ENCODE peak calls at places on chromosomes 5 and 9, in five cellular contexts. I is GM23338, G is hepatocyte, H is IMR-90, O is PC-9. D is an unnamed sample.
A peak's percentile ranks its signal among the peaks of the same experiment; 100 is the strongest.

GRCh38 chr9:2809692-2810423 is 34.0 kb downstream of the PUM3 start:
- DNase-seq in I (peak; percentile 82), G (peak; percentile 74), H (peak; percentile 99), O (no peak), D (peak; percentile 57)

GRCh38 chr9:138049779-138050471 is 172.3 kb downstream of the CACNA1B start:
- DNase-seq in I (no peak), G (no peak), H (no peak), O (no peak), D (peak; percentile 50)

GRCh38 chr9:133331221-133331620 is 4.8 kb downstream of the SURF6 start:
- DNase-seq in I (no peak), G (no peak), H (no peak), O (no peak), D (no peak)

GRCh38 chr9:24297931-24298330 is 247.8 kb downstream of the IZUMO3 start:
- DNase-seq in I (no peak), G (no peak), H (no peak), O (no peak), D (no peak)

GRCh38 chr5:39400711-39401385 is 23.9 kb downstream of the DAB2 start:
- DNase-seq in I (no peak), G (peak; percentile 60), H (peak; percentile 67), O (no peak), D (no peak)

GRCh38 chr5:150492621-150493020 is 15.3 kb upstream of the NDST1 start:
- DNase-seq in I (no peak), G (no peak), H (peak; percentile 87), O (peak; percentile 67), D (no peak)

GRCh38 chr5:173410459-173411233 is 82.4 kb upstream of the STC2 start:
- DNase-seq in I (no peak), G (no peak), H (no peak), O (no peak), D (no peak)

GRCh38 chr5:131289738-131290137 is 25.9 kb downstream of the CDC42SE2 start:
- DNase-seq in I (no peak), G (no peak), H (no peak), O (no peak), D (no peak)

GRCh38 chr9:87792831-87793288 is 66.9 kb downstream of the CTSL start:
- DNase-seq in I (peak; percentile 42), G (peak; percentile 71), H (peak; percentile 43), O (peak; percentile 98), D (no peak)

GRCh38 chr9:91515074-91515687 is 91.5 kb upstream of the NFIL3 start:
- DNase-seq in I (peak; percentile 13), G (peak; percentile 78), H (peak; percentile 96), O (no peak), D (no peak)

DNA sequence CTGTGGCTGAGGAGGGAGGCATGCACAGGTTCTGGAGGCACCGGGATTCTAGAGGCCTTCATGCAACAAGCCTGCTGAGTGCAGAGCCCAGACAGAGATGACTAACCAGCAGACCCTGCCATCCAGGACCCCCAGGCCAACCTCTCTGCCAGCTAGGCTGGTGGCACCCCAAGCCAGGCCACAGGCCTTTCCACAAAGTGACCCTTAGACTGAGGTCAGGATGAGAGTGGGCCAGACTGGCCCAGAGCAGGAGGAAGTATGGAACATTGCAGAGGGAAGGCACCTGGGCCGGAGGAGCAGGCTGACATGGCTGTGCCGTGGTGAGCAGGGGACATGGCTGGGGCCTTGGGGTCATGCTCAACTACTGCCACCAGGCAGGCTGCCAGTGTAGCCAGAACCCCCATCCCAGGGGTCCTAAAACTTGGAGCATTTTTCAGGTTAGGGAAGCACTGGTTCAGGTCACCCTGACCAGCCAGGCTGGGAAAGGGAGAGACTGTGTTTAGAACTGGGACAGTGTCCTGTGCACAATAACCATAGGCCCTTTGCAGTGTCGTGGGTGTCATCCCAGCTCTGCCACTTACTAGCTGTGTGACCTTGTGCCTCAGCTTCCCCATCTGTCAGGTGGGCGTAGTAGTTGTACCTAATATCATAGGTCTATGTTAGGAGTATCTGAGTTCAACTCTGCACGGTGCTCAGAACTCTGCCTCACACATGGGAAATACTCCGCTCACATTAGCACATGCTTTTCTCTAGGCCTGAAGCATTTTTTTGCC is 17.3 kb downstream of the TCF7 start:
- DNase-seq in I (no peak), G (no peak), H (no peak), O (no peak), D (no peak)
- H4K20me1 ChIP-seq in I (peaks cover 18% of the 10 kb centered on the region), G (peaks cover 2% of the 10 kb centered on the region), H (peaks cover 32% of the 10 kb centered on the region), O (peaks cover 4% of the 10 kb centered on the region), D (peaks cover 17% of the 10 kb centered on the region)

GRCh38 chr5:1010181-1010510 is 1.5 kb downstream of the NKD2 start:
- DNase-seq in I (no peak), G (no peak), H (no peak), O (no peak), D (no peak)
- H4K20me1 ChIP-seq in I (no peaks in the 10 kb centered on the region), G (no peaks in the 10 kb centered on the region), H (no peaks in the 10 kb centered on the region), O (no peaks in the 10 kb centered on the region), D (peaks cover 4% of the 10 kb centered on the region)

GRCh38 chr5:156239800-156240199 is 87.2 kb upstream of the SGCD start:
- DNase-seq in I (no peak), G (peak; percentile 10), H (no peak), O (no peak), D (no peak)
- H4K20me1 ChIP-seq in I (no peaks in the 10 kb centered on the region), G (no peaks in the 10 kb centered on the region), H (no peaks in the 10 kb centered on the region), O (no peaks in the 10 kb centered on the region), D (no peaks in the 10 kb centered on the region)

GRCh38 chr5:157286761-157287211 is 20.9 kb downstream of the CYFIP2 start:
- DNase-seq in I (no peak), G (no peak), H (no peak), O (no peak), D (no peak)

GRCh38 chr5:157285310-157286035 is 19.6 kb downstream of the CYFIP2 start:
- DNase-seq in I (no peak), G (no peak), H (no peak), O (no peak), D (no peak)

GRCh38 chr5:157282150-157282549 is 16.2 kb downstream of the CYFIP2 start:
- DNase-seq in I (no peak), G (no peak), H (no peak), O (no peak), D (no peak)

GRCh38 chr5:157283434-157283833 is 17.5 kb downstream of the CYFIP2 start:
- DNase-seq in I (no peak), G (no peak), H (no peak), O (no peak), D (no peak)

DNA sequence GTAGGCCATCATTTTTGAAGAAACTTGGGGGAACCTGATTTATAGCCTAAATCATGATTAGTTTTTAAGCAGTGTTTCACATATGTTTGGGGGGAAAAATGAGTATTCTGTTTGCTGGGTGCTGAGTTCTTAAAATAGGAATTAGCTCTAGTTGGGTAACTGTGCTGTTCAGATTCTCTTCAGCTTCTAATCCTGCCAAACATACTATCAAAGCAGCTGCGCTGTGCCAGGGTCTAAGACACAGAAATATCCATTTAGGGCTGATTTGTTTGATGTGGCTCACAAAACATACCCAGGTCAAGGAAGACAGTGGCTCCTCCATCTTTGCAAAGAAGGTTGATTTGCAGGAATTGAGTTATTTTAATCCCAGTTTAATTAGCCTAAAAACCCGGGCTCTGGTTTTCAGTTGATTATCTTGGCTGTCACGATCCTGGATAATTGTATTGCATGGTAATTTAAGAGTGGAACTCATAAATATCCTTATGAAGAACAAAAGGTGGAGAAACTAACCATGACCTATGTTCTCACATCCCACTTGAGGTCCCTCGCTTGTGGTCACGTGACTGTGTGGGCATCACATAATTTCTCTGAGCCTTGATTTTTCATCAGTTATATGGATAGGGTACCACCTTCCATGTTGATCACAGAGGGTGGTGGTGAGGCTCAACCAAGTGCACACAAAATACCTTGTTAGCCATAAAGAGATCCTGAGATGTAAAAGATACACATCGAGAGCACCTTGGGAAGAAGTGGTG is 18.7 kb downstream of the CYFIP2 start:
- DNase-seq in I (no peak), G (no peak), H (no peak), O (no peak), D (no peak)
- H4K20me1 ChIP-seq in I (peaks cover 18% of the 10 kb centered on the region), G (no peaks in the 10 kb centered on the region), H (no peaks in the 10 kb centered on the region), O (no peaks in the 10 kb centered on the region), D (peaks cover 5% of the 10 kb centered on the region)

GRCh38 chr9:136728080-136728547 is 14.6 kb downstream of the LCN10 start:
- DNase-seq in I (peak; percentile 79), G (peak; percentile 95), H (peak; percentile 85), O (peak; percentile 47), D (peak; percentile 93)

GRCh38 chr9:136728548-136729123 is 14.1 kb downstream of the LCN10 start:
- DNase-seq in I (peak; percentile 70), G (no peak), H (peak; percentile 29), O (no peak), D (no peak)

GRCh38 chr9:136729926-136730325 is 12.8 kb downstream of the LCN10 start:
- DNase-seq in I (no peak), G (no peak), H (no peak), O (no peak), D (no peak)

GRCh38 chr9:136726631-136727191 is 14.3 kb downstream of the DIPK1B start:
- DNase-seq in I (no peak), G (peak; percentile 72), H (peak; percentile 31), O (peak; percentile 64), D (no peak)

GRCh38 chr9:136729144-136729543 is 13.6 kb downstream of the LCN10 start:
- DNase-seq in I (no peak), G (no peak), H (no peak), O (no peak), D (no peak)
- H4K20me1 ChIP-seq in I (peaks cover 31% of the 10 kb centered on the region), G (peaks cover 38% of the 10 kb centered on the region), H (peaks cover 38% of the 10 kb centered on the region), O (peaks cover 33% of the 10 kb centered on the region), D (peaks cover 19% of the 10 kb centered on the region)

GRCh38 chr5:139662617-139663016 is 14.5 kb downstream of the CXXC5 start:
- DNase-seq in I (no peak), G (no peak), H (no peak), O (peak; percentile 58), D (no peak)
- H4K20me1 ChIP-seq in I (peaks cover 80% of the 10 kb centered on the region), G (peaks cover 92% of the 10 kb centered on the region), H (peaks cover 8% of the 10 kb centered on the region), O (peaks cover 38% of the 10 kb centered on the region), D (peaks cover 72% of the 10 kb centered on the region)

GRCh38 chr5:136137497-136138220 is 5.0 kb downstream of the SMAD5 start:
- DNase-seq in I (no peak), G (no peak), H (no peak), O (no peak), D (no peak)
- H4K20me1 ChIP-seq in I (peaks cover 75% of the 10 kb centered on the region), G (peaks cover 87% of the 10 kb centered on the region), H (peaks cover 84% of the 10 kb centered on the region), O (peaks cover 35% of the 10 kb centered on the region), D (peaks cover 33% of the 10 kb centered on the region)

GRCh38 chr5:179212870-179213269 is 132.4 kb downstream of the ADAMTS2 start:
- DNase-seq in I (no peak), G (no peak), H (no peak), O (no peak), D (no peak)
- H4K20me1 ChIP-seq in I (no peaks in the 10 kb centered on the region), G (peaks cover 5% of the 10 kb centered on the region), H (peaks cover 15% of the 10 kb centered on the region), O (no peaks in the 10 kb centered on the region), D (no peaks in the 10 kb centered on the region)

GRCh38 chr9:124766815-124767554 is 4.1 kb downstream of the NR6A1 start:
- DNase-seq in I (peak; percentile 38), G (no peak), H (no peak), O (no peak), D (no peak)

GRCh38 chr9:124767830-124768229 is 3.3 kb downstream of the NR6A1 start:
- DNase-seq in I (peak; percentile 36), G (no peak), H (no peak), O (no peak), D (no peak)

GRCh38 chr9:124764774-124765438 is 6.2 kb downstream of the NR6A1 start:
- DNase-seq in I (peak; percentile 40), G (no peak), H (no peak), O (no peak), D (no peak)

GRCh38 chr9:124766326-124766725 is 4.8 kb downstream of the NR6A1 start:
- DNase-seq in I (no peak), G (no peak), H (no peak), O (no peak), D (no peak)

GRCh38 chr9:124765439-124765835 is 5.7 kb downstream of the NR6A1 start:
- DNase-seq in I (peak; percentile 61), G (no peak), H (no peak), O (no peak), D (no peak)
- H4K20me1 ChIP-seq in I (peaks cover 19% of the 10 kb centered on the region), G (peaks cover 11% of the 10 kb centered on the region), H (peaks cover 9% of the 10 kb centered on the region), O (peaks cover 55% of the 10 kb centered on the region), D (peaks cover 10% of the 10 kb centered on the region)